ENCODE peak calls at places on chromosomes 2 and 18, in five cellular contexts. One of them, this sample, is unnamed.

GRCh38 chr18:70333316-70333715 is 44.5 kb downstream of the SOCS6 start:
- DNase-seq in CD4-positive, alpha-beta T cell: no peak
- DNase-seq in cardiac muscle cell: no peak
- DNase-seq in WERI-Rb-1: no peak
- DNase-seq in gastrocnemius medialis: no peak
- DNase-seq in this sample: no peak

GRCh38 chr2:118983133-118983532 is 41.1 kb downstream of the MARCO start:
- DNase-seq in CD4-positive, alpha-beta T cell: no peak
- DNase-seq in cardiac muscle cell: no peak
- DNase-seq in WERI-Rb-1: no peak
- DNase-seq in gastrocnemius medialis: no peak
- DNase-seq in this sample: no peak

GRCh38 chr2:161136696-161137324 is 23.4 kb upstream of the TANK start:
- DNase-seq in CD4-positive, alpha-beta T cell: no peak
- DNase-seq in cardiac muscle cell: peak
- DNase-seq in WERI-Rb-1: no peak
- DNase-seq in gastrocnemius medialis: no peak
- DNase-seq in this sample: no peak

GRCh38 chr2:43898134-43898957 is 59.6 kb downstream of the ABCG8 start:
- DNase-seq in CD4-positive, alpha-beta T cell: no peak
- DNase-seq in cardiac muscle cell: peak
- DNase-seq in WERI-Rb-1: no peak
- DNase-seq in gastrocnemius medialis: no peak
- DNase-seq in this sample: peak

GRCh38 chr18:10271481-10271880 is 183.0 kb upstream of the APCDD1 start:
- DNase-seq in CD4-positive, alpha-beta T cell: no peak
- DNase-seq in cardiac muscle cell: no peak
- DNase-seq in WERI-Rb-1: no peak
- DNase-seq in gastrocnemius medialis: no peak
- DNase-seq in this sample: no peak

GRCh38 chr2:30232801-30233130 is 1.4 kb downstream of the LBH start:
- DNase-seq in CD4-positive, alpha-beta T cell: peak
- DNase-seq in cardiac muscle cell: no peak
- DNase-seq in WERI-Rb-1: peak
- DNase-seq in gastrocnemius medialis: no peak
- DNase-seq in this sample: no peak

GRCh38 chr2:240151477-240152031 is 11.1 kb upstream of the OTOS start:
- DNase-seq in CD4-positive, alpha-beta T cell: no peak
- DNase-seq in cardiac muscle cell: no peak
- DNase-seq in WERI-Rb-1: no peak
- DNase-seq in gastrocnemius medialis: no peak
- DNase-seq in this sample: no peak

GRCh38 chr2:54952978-54953456 is 97.2 kb downstream of the RTN4 start:
- DNase-seq in CD4-positive, alpha-beta T cell: no peak
- DNase-seq in cardiac muscle cell: no peak
- DNase-seq in WERI-Rb-1: no peak
- DNase-seq in gastrocnemius medialis: no peak
- DNase-seq in this sample: no peak

GRCh38 chr2:238299803-238300202 is 11.4 kb upstream of the PER2 start:
- DNase-seq in CD4-positive, alpha-beta T cell: no peak
- DNase-seq in cardiac muscle cell: no peak
- DNase-seq in WERI-Rb-1: no peak
- DNase-seq in gastrocnemius medialis: no peak
- DNase-seq in this sample: no peak
- TF ChIP-seq CTCF in CD4-positive, alpha-beta T cell: no peak
- TF ChIP-seq CTCF in cardiac muscle cell: no peak
- TF ChIP-seq CTCF in WERI-Rb-1: no peak
- TF ChIP-seq CTCF in gastrocnemius medialis: no peak
- TF ChIP-seq CTCF in this sample: no peak

DNA sequence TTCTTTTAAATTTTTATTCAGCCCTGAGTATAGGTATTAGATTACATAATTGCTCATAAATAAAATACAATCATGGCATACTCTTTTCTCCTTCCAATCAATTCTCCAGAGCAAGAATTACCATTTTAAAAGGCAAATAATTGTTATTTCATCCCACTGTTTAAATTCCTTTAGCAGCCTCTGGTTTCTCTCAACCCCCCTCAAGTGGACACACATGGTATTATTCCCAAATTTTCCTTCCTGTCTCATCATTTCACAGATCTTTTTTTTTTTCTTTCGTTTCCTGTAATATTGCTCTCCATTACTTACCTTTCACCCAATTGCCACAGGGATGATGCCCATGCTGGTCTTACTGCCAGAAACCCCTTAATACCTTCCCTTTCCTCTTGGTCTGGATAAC is 385.2 kb downstream of the RIT2 start:
- DNase-seq in CD4-positive, alpha-beta T cell: no peak
- DNase-seq in cardiac muscle cell: no peak
- DNase-seq in WERI-Rb-1: no peak
- DNase-seq in gastrocnemius medialis: no peak
- DNase-seq in this sample: no peak
- TF ChIP-seq CTCF in CD4-positive, alpha-beta T cell: no peak
- TF ChIP-seq CTCF in cardiac muscle cell: no peak
- TF ChIP-seq CTCF in WERI-Rb-1: no peak
- TF ChIP-seq CTCF in gastrocnemius medialis: no peak
- TF ChIP-seq CTCF in this sample: no peak

DNA sequence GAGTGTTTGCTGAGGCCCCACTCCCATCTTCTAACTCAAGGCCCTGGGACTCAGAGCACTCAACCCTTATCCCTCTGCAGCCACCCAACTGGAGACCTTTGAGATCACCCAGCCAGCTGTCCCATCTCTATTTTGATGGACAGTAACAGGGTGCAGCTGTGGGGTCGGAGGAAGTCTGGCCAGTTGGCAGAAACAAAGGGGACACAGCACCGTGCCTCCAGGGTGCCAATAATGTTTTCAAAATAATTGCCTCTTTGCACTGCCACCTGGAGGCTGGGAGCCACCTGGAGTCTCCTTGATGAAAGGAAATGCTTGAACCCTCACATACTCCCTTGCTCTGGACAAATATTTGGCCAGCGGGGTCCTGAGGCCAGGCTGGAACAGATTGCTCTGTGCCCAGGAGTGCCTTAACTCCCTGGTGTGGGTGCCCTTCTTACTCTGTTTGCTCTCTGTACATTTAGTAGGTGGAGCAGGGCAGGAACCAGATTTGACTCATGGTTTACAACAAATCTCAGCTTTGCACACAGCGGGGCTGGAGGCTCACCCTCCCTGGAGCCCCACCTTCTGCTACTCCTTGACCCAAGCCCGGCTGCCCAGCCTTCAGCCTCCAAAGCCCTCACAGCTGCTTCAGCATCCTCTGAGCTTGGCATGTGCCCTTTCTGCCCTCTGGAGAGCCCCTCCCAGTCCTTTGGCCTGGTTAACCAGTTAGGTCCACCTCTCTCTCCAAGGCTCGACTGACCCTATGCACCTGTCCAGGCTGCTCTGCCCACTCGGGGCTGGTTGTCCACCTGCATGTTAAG is 17.2 kb downstream of the MAL start:
- DNase-seq in CD4-positive, alpha-beta T cell: no peak
- DNase-seq in cardiac muscle cell: no peak
- DNase-seq in WERI-Rb-1: no peak
- DNase-seq in gastrocnemius medialis: no peak
- DNase-seq in this sample: no peak
- TF ChIP-seq CTCF in CD4-positive, alpha-beta T cell: no peak
- TF ChIP-seq CTCF in cardiac muscle cell: no peak
- TF ChIP-seq CTCF in WERI-Rb-1: peak
- TF ChIP-seq CTCF in gastrocnemius medialis: no peak
- TF ChIP-seq CTCF in this sample: no peak

GRCh38 chr2:241224068-241224850 is 35.8 kb downstream of the ANO7 start:
- DNase-seq in CD4-positive, alpha-beta T cell: no peak
- DNase-seq in cardiac muscle cell: no peak
- DNase-seq in WERI-Rb-1: peak
- DNase-seq in gastrocnemius medialis: no peak
- DNase-seq in this sample: peak
- TF ChIP-seq CTCF in CD4-positive, alpha-beta T cell: no peak
- TF ChIP-seq CTCF in cardiac muscle cell: no peak
- TF ChIP-seq CTCF in WERI-Rb-1: no peak
- TF ChIP-seq CTCF in gastrocnemius medialis: no peak
- TF ChIP-seq CTCF in this sample: no peak

This sample was measured in mucosa of descending colon.